ENCODE peak calls at places on chromosomes 11 and 22, in six cellular contexts. One of them, this sample, is unnamed.

GRCh38 chr11:130945945-130946344 is 29.7 kb upstream of the SNX19 start:
- DNase-seq in stomach: no peak
- DNase-seq in stimulated activated CD4-positive, alpha-beta T cell treated with anti-CD3 and anti-CD28 coated beads, Interleukin-15, amount 100 ng/mL, for 1 hour: no peak
- DNase-seq in activated CD8-positive, alpha-beta memory T cell treated with anti-CD3 and anti-CD28 coated beads, Interleukin-2, amount 50 U/mL, for 48 hours: no peak
- DNase-seq in fibroblast of lung: peak
- DNase-seq in pons: no peak
- DNase-seq in this sample: no peak

GRCh38 chr11:70158201-70158600 is 44.9 kb upstream of the FADD start:
- DNase-seq in activated CD8-positive, alpha-beta memory T cell treated with anti-CD3 and anti-CD28 coated beads, Interleukin-2, amount 50 U/mL, for 48 hours: no peak
- DNase-seq in pons: no peak
- DNase-seq in stomach: no peak
- DNase-seq in stimulated activated CD4-positive, alpha-beta T cell treated with anti-CD3 and anti-CD28 coated beads, Interleukin-15, amount 100 ng/mL, for 1 hour: no peak
- DNase-seq in fibroblast of lung: peak
- DNase-seq in this sample: peak

GRCh38 chr22:47600791-47601400 is 838.4 kb downstream of the TBC1D22A start:
- DNase-seq in activated CD8-positive, alpha-beta memory T cell treated with anti-CD3 and anti-CD28 coated beads, Interleukin-2, amount 50 U/mL, for 48 hours: peak
- DNase-seq in pons: no peak
- DNase-seq in stomach: peak
- DNase-seq in stimulated activated CD4-positive, alpha-beta T cell treated with anti-CD3 and anti-CD28 coated beads, Interleukin-15, amount 100 ng/mL, for 1 hour: no peak
- DNase-seq in fibroblast of lung: no peak
- DNase-seq in this sample: no peak

GRCh38 chr22:19723165-19723989 is at the start of gene GP1BB:
- DNase-seq in pons: no peak
- DNase-seq in stomach: peak
- DNase-seq in activated CD8-positive, alpha-beta memory T cell treated with anti-CD3 and anti-CD28 coated beads, Interleukin-2, amount 50 U/mL, for 48 hours: peak
- DNase-seq in fibroblast of lung: no peak
- DNase-seq in stimulated activated CD4-positive, alpha-beta T cell treated with anti-CD3 and anti-CD28 coated beads, Interleukin-15, amount 100 ng/mL, for 1 hour: no peak
- DNase-seq in this sample: peak

GRCh38 chr11:121281609-121282164 is 10.9 kb upstream of the SC5D start:
- DNase-seq in fibroblast of lung: no peak
- DNase-seq in stimulated activated CD4-positive, alpha-beta T cell treated with anti-CD3 and anti-CD28 coated beads, Interleukin-15, amount 100 ng/mL, for 1 hour: no peak
- DNase-seq in stomach: no peak
- DNase-seq in pons: no peak
- DNase-seq in activated CD8-positive, alpha-beta memory T cell treated with anti-CD3 and anti-CD28 coated beads, Interleukin-2, amount 50 U/mL, for 48 hours: no peak
- DNase-seq in this sample: no peak

GRCh38 chr11:17887779-17888178 is 125.1 kb downstream of the SERGEF start:
- DNase-seq in fibroblast of lung: no peak
- DNase-seq in stimulated activated CD4-positive, alpha-beta T cell treated with anti-CD3 and anti-CD28 coated beads, Interleukin-15, amount 100 ng/mL, for 1 hour: no peak
- DNase-seq in pons: no peak
- DNase-seq in activated CD8-positive, alpha-beta memory T cell treated with anti-CD3 and anti-CD28 coated beads, Interleukin-2, amount 50 U/mL, for 48 hours: no peak
- DNase-seq in stomach: no peak
- DNase-seq in this sample: no peak

GRCh38 chr22:46051646-46052045 is 74.7 kb upstream of the WNT7B start:
- DNase-seq in fibroblast of lung: no peak
- DNase-seq in stomach: peak
- DNase-seq in activated CD8-positive, alpha-beta memory T cell treated with anti-CD3 and anti-CD28 coated beads, Interleukin-2, amount 50 U/mL, for 48 hours: peak
- DNase-seq in stimulated activated CD4-positive, alpha-beta T cell treated with anti-CD3 and anti-CD28 coated beads, Interleukin-15, amount 100 ng/mL, for 1 hour: no peak
- DNase-seq in pons: no peak
- DNase-seq in this sample: no peak

GRCh38 chr22:49872347-49872746 is 18.7 kb downstream of the ZBED4 start:
- DNase-seq in pons: no peak
- DNase-seq in activated CD8-positive, alpha-beta memory T cell treated with anti-CD3 and anti-CD28 coated beads, Interleukin-2, amount 50 U/mL, for 48 hours: no peak
- DNase-seq in stimulated activated CD4-positive, alpha-beta T cell treated with anti-CD3 and anti-CD28 coated beads, Interleukin-15, amount 100 ng/mL, for 1 hour: no peak
- DNase-seq in stomach: no peak
- DNase-seq in fibroblast of lung: no peak
- DNase-seq in this sample: no peak

GRCh38 chr11:100719362-100719761 is 32.3 kb downstream of the ARHGAP42 start:
- DNase-seq in stomach: no peak
- DNase-seq in fibroblast of lung: peak
- DNase-seq in activated CD8-positive, alpha-beta memory T cell treated with anti-CD3 and anti-CD28 coated beads, Interleukin-2, amount 50 U/mL, for 48 hours: no peak
- DNase-seq in pons: peak
- DNase-seq in stimulated activated CD4-positive, alpha-beta T cell treated with anti-CD3 and anti-CD28 coated beads, Interleukin-15, amount 100 ng/mL, for 1 hour: no peak
- DNase-seq in this sample: no peak

GRCh38 chr11:23022854-23023253 is 162.6 kb upstream of the CCDC179 start:
- DNase-seq in stimulated activated CD4-positive, alpha-beta T cell treated with anti-CD3 and anti-CD28 coated beads, Interleukin-15, amount 100 ng/mL, for 1 hour: no peak
- DNase-seq in fibroblast of lung: no peak
- DNase-seq in activated CD8-positive, alpha-beta memory T cell treated with anti-CD3 and anti-CD28 coated beads, Interleukin-2, amount 50 U/mL, for 48 hours: no peak
- DNase-seq in stomach: no peak
- DNase-seq in pons: no peak
- DNase-seq in this sample: no peak

GRCh38 chr11:111870887-111871692 is at the start of gene ALG9:
- DNase-seq in stomach: peak
- DNase-seq in activated CD8-positive, alpha-beta memory T cell treated with anti-CD3 and anti-CD28 coated beads, Interleukin-2, amount 50 U/mL, for 48 hours: peak
- DNase-seq in stimulated activated CD4-positive, alpha-beta T cell treated with anti-CD3 and anti-CD28 coated beads, Interleukin-15, amount 100 ng/mL, for 1 hour: peak
- DNase-seq in pons: peak
- DNase-seq in fibroblast of lung: peak
- DNase-seq in this sample: peak

GRCh38 chr22:39601180-39601535 is 30.6 kb downstream of the CACNA1I start:
- DNase-seq in stimulated activated CD4-positive, alpha-beta T cell treated with anti-CD3 and anti-CD28 coated beads, Interleukin-15, amount 100 ng/mL, for 1 hour: no peak
- DNase-seq in activated CD8-positive, alpha-beta memory T cell treated with anti-CD3 and anti-CD28 coated beads, Interleukin-2, amount 50 U/mL, for 48 hours: no peak
- DNase-seq in fibroblast of lung: no peak
- DNase-seq in pons: no peak
- DNase-seq in stomach: no peak
- DNase-seq in this sample: no peak

GRCh38 chr11:33802414-33802950 is 28.2 kb upstream of the FBXO3 start:
- DNase-seq in fibroblast of lung: peak
- DNase-seq in stomach: peak
- DNase-seq in stimulated activated CD4-positive, alpha-beta T cell treated with anti-CD3 and anti-CD28 coated beads, Interleukin-15, amount 100 ng/mL, for 1 hour: no peak
- DNase-seq in activated CD8-positive, alpha-beta memory T cell treated with anti-CD3 and anti-CD28 coated beads, Interleukin-2, amount 50 U/mL, for 48 hours: peak
- DNase-seq in pons: peak
- DNase-seq in this sample: no peak

GRCh38 chr11:78768947-78769346 is 194.3 kb upstream of the NARS2 start:
- DNase-seq in stomach: no peak
- DNase-seq in stimulated activated CD4-positive, alpha-beta T cell treated with anti-CD3 and anti-CD28 coated beads, Interleukin-15, amount 100 ng/mL, for 1 hour: no peak
- DNase-seq in activated CD8-positive, alpha-beta memory T cell treated with anti-CD3 and anti-CD28 coated beads, Interleukin-2, amount 50 U/mL, for 48 hours: no peak
- DNase-seq in fibroblast of lung: peak
- DNase-seq in pons: no peak
- DNase-seq in this sample: no peak

GRCh38 chr11:127620660-127621059 is 620.1 kb upstream of the KIRREL3 start:
- DNase-seq in fibroblast of lung: no peak
- DNase-seq in stomach: no peak
- DNase-seq in stimulated activated CD4-positive, alpha-beta T cell treated with anti-CD3 and anti-CD28 coated beads, Interleukin-15, amount 100 ng/mL, for 1 hour: no peak
- DNase-seq in pons: no peak
- DNase-seq in activated CD8-positive, alpha-beta memory T cell treated with anti-CD3 and anti-CD28 coated beads, Interleukin-2, amount 50 U/mL, for 48 hours: no peak
- DNase-seq in this sample: no peak

GRCh38 chr11:114236829-114237228 is 59.4 kb upstream of the NNMT start:
- DNase-seq in stomach: no peak
- DNase-seq in activated CD8-positive, alpha-beta memory T cell treated with anti-CD3 and anti-CD28 coated beads, Interleukin-2, amount 50 U/mL, for 48 hours: no peak
- DNase-seq in stimulated activated CD4-positive, alpha-beta T cell treated with anti-CD3 and anti-CD28 coated beads, Interleukin-15, amount 100 ng/mL, for 1 hour: no peak
- DNase-seq in pons: no peak
- DNase-seq in fibroblast of lung: peak
- DNase-seq in this sample: no peak

GRCh38 chr11:97269527-97269926 is 879.7 kb downstream of the JRKL start:
- DNase-seq in activated CD8-positive, alpha-beta memory T cell treated with anti-CD3 and anti-CD28 coated beads, Interleukin-2, amount 50 U/mL, for 48 hours: no peak
- DNase-seq in pons: no peak
- DNase-seq in stimulated activated CD4-positive, alpha-beta T cell treated with anti-CD3 and anti-CD28 coated beads, Interleukin-15, amount 100 ng/mL, for 1 hour: no peak
- DNase-seq in fibroblast of lung: no peak
- DNase-seq in stomach: no peak
- DNase-seq in this sample: no peak

GRCh38 chr11:103970850-103971249 is 65.6 kb upstream of the DDI1 start:
- DNase-seq in fibroblast of lung: no peak
- DNase-seq in stomach: no peak
- DNase-seq in stimulated activated CD4-positive, alpha-beta T cell treated with anti-CD3 and anti-CD28 coated beads, Interleukin-15, amount 100 ng/mL, for 1 hour: no peak
- DNase-seq in pons: no peak
- DNase-seq in activated CD8-positive, alpha-beta memory T cell treated with anti-CD3 and anti-CD28 coated beads, Interleukin-2, amount 50 U/mL, for 48 hours: no peak
- DNase-seq in this sample: no peak

GRCh38 chr11:90288207-90288821 is 65.5 kb upstream of the CHORDC1 start:
- DNase-seq in pons: peak
- DNase-seq in fibroblast of lung: peak
- DNase-seq in stimulated activated CD4-positive, alpha-beta T cell treated with anti-CD3 and anti-CD28 coated beads, Interleukin-15, amount 100 ng/mL, for 1 hour: no peak
- DNase-seq in activated CD8-positive, alpha-beta memory T cell treated with anti-CD3 and anti-CD28 coated beads, Interleukin-2, amount 50 U/mL, for 48 hours: no peak
- DNase-seq in stomach: no peak
- DNase-seq in this sample: peak

GRCh38 chr11:18540207-18541009 is 13.7 kb upstream of the TSG101 start:
- DNase-seq in activated CD8-positive, alpha-beta memory T cell treated with anti-CD3 and anti-CD28 coated beads, Interleukin-2, amount 50 U/mL, for 48 hours: no peak
- DNase-seq in pons: peak
- DNase-seq in stomach: no peak
- DNase-seq in stimulated activated CD4-positive, alpha-beta T cell treated with anti-CD3 and anti-CD28 coated beads, Interleukin-15, amount 100 ng/mL, for 1 hour: no peak
- DNase-seq in fibroblast of lung: peak
- DNase-seq in this sample: no peak

GRCh38 chr22:22042599-22043295 is 60.2 kb upstream of the TOP3B start:
- DNase-seq in stomach: no peak
- DNase-seq in fibroblast of lung: no peak
- DNase-seq in stimulated activated CD4-positive, alpha-beta T cell treated with anti-CD3 and anti-CD28 coated beads, Interleukin-15, amount 100 ng/mL, for 1 hour: no peak
- DNase-seq in pons: no peak
- DNase-seq in activated CD8-positive, alpha-beta memory T cell treated with anti-CD3 and anti-CD28 coated beads, Interleukin-2, amount 50 U/mL, for 48 hours: no peak
- DNase-seq in this sample: no peak

GRCh38 chr22:49724030-49724892 is 103.4 kb downstream of the BRD1 start:
- DNase-seq in stomach: no peak
- DNase-seq in stimulated activated CD4-positive, alpha-beta T cell treated with anti-CD3 and anti-CD28 coated beads, Interleukin-15, amount 100 ng/mL, for 1 hour: no peak
- DNase-seq in pons: no peak
- DNase-seq in activated CD8-positive, alpha-beta memory T cell treated with anti-CD3 and anti-CD28 coated beads, Interleukin-2, amount 50 U/mL, for 48 hours: peak
- DNase-seq in fibroblast of lung: no peak
- DNase-seq in this sample: peak

GRCh38 chr11:93494341-93494740 is 48.9 kb downstream of the SMCO4 start:
- DNase-seq in stimulated activated CD4-positive, alpha-beta T cell treated with anti-CD3 and anti-CD28 coated beads, Interleukin-15, amount 100 ng/mL, for 1 hour: no peak
- DNase-seq in activated CD8-positive, alpha-beta memory T cell treated with anti-CD3 and anti-CD28 coated beads, Interleukin-2, amount 50 U/mL, for 48 hours: no peak
- DNase-seq in stomach: no peak
- DNase-seq in pons: no peak
- DNase-seq in fibroblast of lung: no peak
- DNase-seq in this sample: no peak

GRCh38 chr11:8227156-8228152 is 36.2 kb downstream of the LMO1 start:
- DNase-seq in stomach: no peak
- DNase-seq in fibroblast of lung: no peak
- DNase-seq in pons: no peak
- DNase-seq in stimulated activated CD4-positive, alpha-beta T cell treated with anti-CD3 and anti-CD28 coated beads, Interleukin-15, amount 100 ng/mL, for 1 hour: no peak
- DNase-seq in activated CD8-positive, alpha-beta memory T cell treated with anti-CD3 and anti-CD28 coated beads, Interleukin-2, amount 50 U/mL, for 48 hours: no peak
- DNase-seq in this sample: no peak

GRCh38 chr22:50178471-50178864 is 7.2 kb upstream of the TRABD start:
- DNase-seq in pons: no peak
- DNase-seq in stimulated activated CD4-positive, alpha-beta T cell treated with anti-CD3 and anti-CD28 coated beads, Interleukin-15, amount 100 ng/mL, for 1 hour: no peak
- DNase-seq in fibroblast of lung: no peak
- DNase-seq in stomach: no peak
- DNase-seq in activated CD8-positive, alpha-beta memory T cell treated with anti-CD3 and anti-CD28 coated beads, Interleukin-2, amount 50 U/mL, for 48 hours: no peak
- DNase-seq in this sample: no peak

GRCh38 chr11:65743928-65744698 is 23.5 kb upstream of the RNASEH2C start:
- DNase-seq in pons: peak
- DNase-seq in activated CD8-positive, alpha-beta memory T cell treated with anti-CD3 and anti-CD28 coated beads, Interleukin-2, amount 50 U/mL, for 48 hours: no peak
- DNase-seq in fibroblast of lung: peak
- DNase-seq in stimulated activated CD4-positive, alpha-beta T cell treated with anti-CD3 and anti-CD28 coated beads, Interleukin-15, amount 100 ng/mL, for 1 hour: no peak
- DNase-seq in stomach: peak
- DNase-seq in this sample: peak

GRCh38 chr11:8707541-8708270 is 25.1 kb downstream of the RPL27A start:
- DNase-seq in activated CD8-positive, alpha-beta memory T cell treated with anti-CD3 and anti-CD28 coated beads, Interleukin-2, amount 50 U/mL, for 48 hours: no peak
- DNase-seq in stomach: no peak
- DNase-seq in stimulated activated CD4-positive, alpha-beta T cell treated with anti-CD3 and anti-CD28 coated beads, Interleukin-15, amount 100 ng/mL, for 1 hour: no peak
- DNase-seq in fibroblast of lung: no peak
- DNase-seq in pons: no peak
- DNase-seq in this sample: no peak

GRCh38 chr22:43236401-43237166 is 49.6 kb upstream of the TTLL12 start:
- DNase-seq in pons: no peak
- DNase-seq in fibroblast of lung: no peak
- DNase-seq in stomach: peak
- DNase-seq in stimulated activated CD4-positive, alpha-beta T cell treated with anti-CD3 and anti-CD28 coated beads, Interleukin-15, amount 100 ng/mL, for 1 hour: no peak
- DNase-seq in activated CD8-positive, alpha-beta memory T cell treated with anti-CD3 and anti-CD28 coated beads, Interleukin-2, amount 50 U/mL, for 48 hours: no peak
- DNase-seq in this sample: no peak

GRCh38 chr11:20162824-20163777 is 2.8 kb upstream of the DBX1 start:
- DNase-seq in stomach: no peak
- DNase-seq in pons: no peak
- DNase-seq in fibroblast of lung: peak
- DNase-seq in stimulated activated CD4-positive, alpha-beta T cell treated with anti-CD3 and anti-CD28 coated beads, Interleukin-15, amount 100 ng/mL, for 1 hour: no peak
- DNase-seq in activated CD8-positive, alpha-beta memory T cell treated with anti-CD3 and anti-CD28 coated beads, Interleukin-2, amount 50 U/mL, for 48 hours: no peak
- DNase-seq in this sample: no peak

GRCh38 chr22:19612866-19613572 is 88.8 kb upstream of the CLDN5 start:
- DNase-seq in stomach: no peak
- DNase-seq in stimulated activated CD4-positive, alpha-beta T cell treated with anti-CD3 and anti-CD28 coated beads, Interleukin-15, amount 100 ng/mL, for 1 hour: no peak
- DNase-seq in fibroblast of lung: no peak
- DNase-seq in pons: no peak
- DNase-seq in activated CD8-positive, alpha-beta memory T cell treated with anti-CD3 and anti-CD28 coated beads, Interleukin-2, amount 50 U/mL, for 48 hours: no peak
- DNase-seq in this sample: no peak

GRCh38 chr11:1224491-1225385 is 1.9 kb downstream of the MUC5B start:
- DNase-seq in fibroblast of lung: no peak
- DNase-seq in activated CD8-positive, alpha-beta memory T cell treated with anti-CD3 and anti-CD28 coated beads, Interleukin-2, amount 50 U/mL, for 48 hours: no peak
- DNase-seq in stimulated activated CD4-positive, alpha-beta T cell treated with anti-CD3 and anti-CD28 coated beads, Interleukin-15, amount 100 ng/mL, for 1 hour: no peak
- DNase-seq in pons: no peak
- DNase-seq in stomach: no peak
- DNase-seq in this sample: peak

GRCh38 chr11:203056-203944 is 3.9 kb downstream of the BET1L start:
- DNase-seq in stomach: peak
- DNase-seq in stimulated activated CD4-positive, alpha-beta T cell treated with anti-CD3 and anti-CD28 coated beads, Interleukin-15, amount 100 ng/mL, for 1 hour: no peak
- DNase-seq in activated CD8-positive, alpha-beta memory T cell treated with anti-CD3 and anti-CD28 coated beads, Interleukin-2, amount 50 U/mL, for 48 hours: peak
- DNase-seq in fibroblast of lung: no peak
- DNase-seq in pons: no peak
- DNase-seq in this sample: no peak

GRCh38 chr11:20782771-20783170 is 113.4 kb downstream of the NELL1 start:
- DNase-seq in fibroblast of lung: no peak
- DNase-seq in pons: no peak
- DNase-seq in stomach: no peak
- DNase-seq in activated CD8-positive, alpha-beta memory T cell treated with anti-CD3 and anti-CD28 coated beads, Interleukin-2, amount 50 U/mL, for 48 hours: no peak
- DNase-seq in stimulated activated CD4-positive, alpha-beta T cell treated with anti-CD3 and anti-CD28 coated beads, Interleukin-15, amount 100 ng/mL, for 1 hour: no peak
- DNase-seq in this sample: no peak

This sample was measured in HuH-7.5.